ENCODE peak calls at places on chromosomes 11 and 22, in ten cellular contexts. M is GM23338, K is aorta, G is IMR-90, L is heart right ventricle, T is cardiac muscle cell, C is astrocyte, O is HepG2, S is dorsolateral prefrontal cortex, N is lower lobe of right lung. Z is an unnamed sample.

GRCh38 chr11:125270711-125271110 is 106.2 kb downstream of the PKNOX2 start:
- DNase-seq in K (no peak), N (no peak), C (peak; percentile 74), O (no peak), G (peak; percentile 77), L (no peak), M (no peak), S (no peak), T (peak; percentile 28), Z (no peak)

GRCh38 chr11:103484545-103484944 is 375.3 kb downstream of the DYNC2H1 start:
- DNase-seq in C (no peak), G (no peak), K (no peak), T (no peak), M (peak; percentile 30), N (no peak), S (no peak), L (no peak), O (no peak), Z (no peak)

GRCh38 chr11:86639172-86639571 is 33.2 kb downstream of the ME3 start:
- DNase-seq in C (no peak), S (no peak), N (no peak), O (no peak), T (no peak), K (no peak), G (peak; percentile 66), M (no peak), L (no peak), Z (no peak)

GRCh38 chr11:126501641-126502040 is 146.2 kb downstream of the ST3GAL4 start:
- DNase-seq in C (no peak), N (no peak), T (no peak), S (no peak), G (no peak), M (no peak), L (no peak), K (peak; percentile 49), O (no peak), Z (no peak)

GRCh38 chr22:32473388-32473952 is 1.1 kb upstream of the FBXO7 start:
- DNase-seq in M (peak; percentile 83), O (peak; percentile 76), G (peak; percentile 70), T (peak; percentile 71), S (peak; percentile 5), L (no peak), N (no peak), K (no peak), C (peak; percentile 31), Z (no peak)

GRCh38 chr11:65648997-65649491 is 11.1 kb downstream of the SIPA1 start:
- DNase-seq in C (no peak), T (no peak), M (no peak), K (no peak), N (no peak), S (no peak), O (no peak), L (no peak), G (no peak), Z (no peak)

GRCh38 chr11:69353696-69354544 is 60.0 kb downstream of the MYEOV start:
- DNase-seq in L (no peak), K (no peak), C (no peak), O (no peak), G (no peak), N (peak; percentile 29), S (no peak), T (no peak), M (peak; percentile 14), Z (no peak)

GRCh38 chr22:37196539-37197450 is 8.7 kb upstream of the C1QTNF6 start:
- DNase-seq in N (peak; percentile 80), K (peak; percentile 94), G (peak; percentile 79), M (no peak), O (peak; percentile 83), S (no peak), L (peak; percentile 92), T (peak; percentile 94), C (peak; percentile 75), Z (peak; percentile 93)

GRCh38 chr11:106999203-106999602 is 19.1 kb downstream of the GUCY1A2 start:
- DNase-seq in L (no peak), C (peak; percentile 13), M (no peak), T (no peak), G (no peak), O (no peak), S (no peak), K (no peak), N (no peak), Z (no peak)

GRCh38 chr11:116176484-116177005 is 596.2 kb downstream of the BUD13 start:
- DNase-seq in M (no peak), G (no peak), S (no peak), N (no peak), L (no peak), K (no peak), O (no peak), T (no peak), C (no peak), Z (no peak)

GRCh38 chr11:68012843-68013610 is 2.9 kb downstream of the ALDH3B1 start:
- DNase-seq in N (peak; percentile 86), L (no peak), G (peak; percentile 95), S (no peak), C (peak; percentile 96), K (peak; percentile 76), T (peak; percentile 98), O (peak; percentile 96), M (no peak), Z (no peak)
- H3K27ac ChIP-seq in N (peak overlapping the region; percentile 86), L (no peak overlapping the region), G (peak overlapping the region; percentile 88), S (peak overlapping the region; percentile 25), C (peak overlapping the region; percentile 96), K (no peak overlapping the region), T (no peak overlapping the region), O (peak overlapping the region; percentile 74), M (no peak overlapping the region), Z (no peak overlapping the region)

GRCh38 chr11:41306435-41306834 is 153.0 kb downstream of the LRRC4C start:
- DNase-seq in O (no peak), N (no peak), S (no peak), G (no peak), M (no peak), K (no peak), T (no peak), C (peak; percentile 79), L (no peak), Z (no peak)
- H3K27ac ChIP-seq in O (no peak overlapping the region), N (no peak overlapping the region), S (no peak overlapping the region), G (no peak overlapping the region), M (no peak overlapping the region), K (no peak overlapping the region), T (no peak overlapping the region), C (peak overlapping the region; percentile 21), L (no peak overlapping the region), Z (no peak overlapping the region)

DNA sequence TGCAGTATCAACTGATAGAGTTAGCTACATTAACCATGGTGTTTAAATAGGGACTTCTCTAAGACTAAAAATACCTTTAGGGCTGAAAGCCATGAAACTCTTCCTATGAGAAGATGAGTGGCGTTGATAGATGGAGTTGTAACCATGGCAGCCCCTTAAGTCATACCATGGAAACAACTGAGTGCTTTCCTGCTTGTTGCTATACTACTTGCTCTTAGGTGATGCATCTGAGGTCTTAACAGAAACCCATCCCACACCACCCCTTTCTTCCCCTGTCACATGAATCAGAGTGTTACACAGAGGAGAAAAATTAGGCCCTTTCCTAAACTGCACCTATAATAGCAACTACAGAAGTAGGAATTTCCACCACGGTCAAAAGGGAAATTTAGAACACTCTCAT is 64.3 kb upstream of the ZC3H12C start:
- DNase-seq in K (no peak), O (no peak), C (peak; percentile 4), N (no peak), T (no peak), G (peak; percentile 20), M (no peak), L (no peak), S (no peak), Z (no peak)
- H3K27ac ChIP-seq in K (no peak overlapping the region), O (no peak overlapping the region), C (no peak overlapping the region), N (no peak overlapping the region), T (no peak overlapping the region), G (no peak overlapping the region), M (no peak overlapping the region), L (no peak overlapping the region), S (no peak overlapping the region), Z (no peak overlapping the region)

DNA sequence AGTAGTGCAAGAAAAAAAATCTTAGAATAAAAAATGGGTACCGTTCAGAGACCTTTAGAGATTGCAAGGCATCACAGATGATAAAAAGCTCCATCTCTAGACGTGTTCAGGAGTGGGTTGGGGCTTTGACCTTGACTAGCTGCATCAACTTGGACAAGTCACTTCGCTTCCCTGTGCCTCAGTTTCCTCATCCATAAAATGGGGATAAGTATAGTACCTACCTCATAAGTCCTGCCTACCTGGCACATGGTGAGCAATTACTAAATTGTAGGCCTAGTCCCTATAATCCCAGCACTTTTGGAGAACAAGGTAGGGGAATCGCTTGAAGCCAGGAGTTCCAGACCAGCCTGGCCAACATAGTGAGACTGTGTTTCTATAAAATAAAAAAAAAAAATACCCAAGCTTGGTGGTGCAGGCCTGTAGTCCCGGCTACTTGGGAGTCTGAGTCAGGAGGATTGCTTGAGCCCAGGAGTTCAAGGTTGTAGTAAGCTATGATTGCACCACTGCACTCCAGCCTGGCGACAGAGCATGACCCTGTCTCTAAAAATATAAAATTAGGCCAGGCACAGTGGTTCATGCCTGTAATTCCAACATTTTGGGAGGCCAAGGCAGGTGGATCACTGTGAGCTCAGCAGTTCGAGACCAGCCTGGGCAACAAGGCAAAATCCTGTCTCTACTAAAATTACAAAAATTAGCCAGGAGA is 6.0 kb upstream of the F2 start:
- DNase-seq in K (no peak), N (no peak), M (no peak), L (no peak), O (no peak), C (no peak), G (no peak), S (no peak), T (no peak), Z (no peak)
- H3K27ac ChIP-seq in K (no peak overlapping the region), N (no peak overlapping the region), M (no peak overlapping the region), L (peak overlapping the region; percentile 91), O (peak overlapping the region; percentile 35), C (no peak overlapping the region), G (no peak overlapping the region), S (no peak overlapping the region), T (no peak overlapping the region), Z (peak overlapping the region; percentile 90)